ENCODE peak calls at places on chromosomes 13 and 19, in four cellular contexts. One of them, this sample, is unnamed. For H3K27me3 and H3K9me3, the result is how much of the 10 kb centered on the place peaks cover.

GRCh38 chr13:33312150-33312908 is 26.8 kb upstream of the STARD13 start:
- DNase-seq in stomach: no peak
- DNase-seq in endodermal cell: no peak
- DNase-seq in effector memory CD4-positive, alpha-beta T cell: no peak
- DNase-seq in this sample: peak

GRCh38 chr13:111548301-111548700 is 227.9 kb downstream of the TEX29 start:
- DNase-seq in stomach: no peak
- DNase-seq in endodermal cell: no peak
- DNase-seq in effector memory CD4-positive, alpha-beta T cell: no peak
- DNase-seq in this sample: no peak

GRCh38 chr19:30426864-30427263 is 54.7 kb downstream of the ZNF536 start:
- DNase-seq in stomach: no peak
- DNase-seq in endodermal cell: no peak
- DNase-seq in effector memory CD4-positive, alpha-beta T cell: no peak
- DNase-seq in this sample: no peak

GRCh38 chr13:46111151-46111550 is 6.3 kb upstream of the CPB2 start:
- DNase-seq in stomach: no peak
- DNase-seq in endodermal cell: no peak
- DNase-seq in effector memory CD4-positive, alpha-beta T cell: no peak
- DNase-seq in this sample: no peak

GRCh38 chr19:33399081-33399744 is 25.7 kb downstream of the CEBPG start:
- DNase-seq in stomach: no peak
- DNase-seq in endodermal cell: no peak
- DNase-seq in effector memory CD4-positive, alpha-beta T cell: no peak
- DNase-seq in this sample: no peak

GRCh38 chr19:44883962-44884361 is 7.1 kb upstream of the TOMM40 start:
- DNase-seq in stomach: no peak
- DNase-seq in endodermal cell: no peak
- DNase-seq in effector memory CD4-positive, alpha-beta T cell: no peak
- DNase-seq in this sample: no peak

GRCh38 chr19:18733196-18733647 is 49.7 kb downstream of the CRTC1 start:
- DNase-seq in stomach: peak
- DNase-seq in endodermal cell: no peak
- DNase-seq in effector memory CD4-positive, alpha-beta T cell: no peak
- DNase-seq in this sample: no peak

GRCh38 chr13:32261567-32261966 is 53.6 kb downstream of the ZAR1L start:
- DNase-seq in stomach: peak
- DNase-seq in endodermal cell: no peak
- DNase-seq in effector memory CD4-positive, alpha-beta T cell: no peak
- DNase-seq in this sample: no peak

GRCh38 chr19:47280183-47280797 is 5.6 kb downstream of the INAFM1 start:
- DNase-seq in stomach: peak
- DNase-seq in endodermal cell: peak
- DNase-seq in effector memory CD4-positive, alpha-beta T cell: no peak
- DNase-seq in this sample: peak

GRCh38 chr13:27921421-27921960 is 1.7 kb downstream of the PDX1 start:
- DNase-seq in stomach: no peak
- DNase-seq in endodermal cell: peak
- DNase-seq in effector memory CD4-positive, alpha-beta T cell: no peak
- DNase-seq in this sample: no peak

GRCh38 chr19:10858204-10858828 is 10.1 kb downstream of the C19orf38 start:
- DNase-seq in stomach: no peak
- DNase-seq in endodermal cell: peak
- DNase-seq in effector memory CD4-positive, alpha-beta T cell: no peak
- DNase-seq in this sample: no peak

GRCh38 chr19:44856438-44857083 is 10.5 kb downstream of the NECTIN2 start:
- DNase-seq in stomach: peak
- DNase-seq in endodermal cell: no peak
- DNase-seq in effector memory CD4-positive, alpha-beta T cell: no peak
- DNase-seq in this sample: no peak

GRCh38 chr13:34044660-34045080 is 226.7 kb downstream of the RFC3 start:
- DNase-seq in stomach: no peak
- DNase-seq in endodermal cell: no peak
- DNase-seq in effector memory CD4-positive, alpha-beta T cell: no peak
- DNase-seq in this sample: no peak

GRCh38 chr13:101690871-101691270 is 238.4 kb downstream of the ITGBL1 start:
- DNase-seq in stomach: no peak
- DNase-seq in endodermal cell: no peak
- DNase-seq in effector memory CD4-positive, alpha-beta T cell: no peak
- DNase-seq in this sample: no peak

GRCh38 chr13:107551521-107551920 is 663.8 kb downstream of the LIG4 start:
- DNase-seq in stomach: no peak
- DNase-seq in endodermal cell: no peak
- DNase-seq in effector memory CD4-positive, alpha-beta T cell: no peak
- DNase-seq in this sample: no peak

GRCh38 chr13:30607908-30608307 is 9.8 kb upstream of the USPL1 start:
- DNase-seq in stomach: peak
- DNase-seq in endodermal cell: no peak
- DNase-seq in effector memory CD4-positive, alpha-beta T cell: peak
- DNase-seq in this sample: peak

GRCh38 chr13:73035660-73036059 is 23.1 kb upstream of the KLF5 start:
- DNase-seq in stomach: no peak
- DNase-seq in endodermal cell: no peak
- DNase-seq in effector memory CD4-positive, alpha-beta T cell: no peak
- DNase-seq in this sample: no peak

GRCh38 chr13:33846306-33847062 is 28.5 kb downstream of the RFC3 start:
- DNase-seq in stomach: no peak
- DNase-seq in endodermal cell: no peak
- DNase-seq in effector memory CD4-positive, alpha-beta T cell: no peak
- DNase-seq in this sample: no peak

GRCh38 chr19:39203372-39204341 is at the start of gene SYCN:
- DNase-seq in stomach: peak
- DNase-seq in endodermal cell: peak
- DNase-seq in effector memory CD4-positive, alpha-beta T cell: no peak
- DNase-seq in this sample: no peak

GRCh38 chr19:19606021-19606420 is 12.5 kb downstream of the PBX4 start:
- DNase-seq in stomach: peak
- DNase-seq in endodermal cell: no peak
- DNase-seq in effector memory CD4-positive, alpha-beta T cell: peak
- DNase-seq in this sample: peak

GRCh38 chr19:33444238-33444992 is 70.9 kb downstream of the CEBPG start:
- DNase-seq in stomach: no peak
- DNase-seq in endodermal cell: no peak
- DNase-seq in effector memory CD4-positive, alpha-beta T cell: no peak
- DNase-seq in this sample: no peak

GRCh38 chr19:39065928-39066327 is 18.2 kb upstream of the ACP7 start:
- DNase-seq in stomach: no peak
- DNase-seq in endodermal cell: no peak
- DNase-seq in effector memory CD4-positive, alpha-beta T cell: no peak
- DNase-seq in this sample: no peak

GRCh38 chr13:86554066-86554465 is 754.8 kb upstream of the SLITRK6 start:
- DNase-seq in stomach: no peak
- DNase-seq in endodermal cell: no peak
- DNase-seq in effector memory CD4-positive, alpha-beta T cell: no peak
- DNase-seq in this sample: no peak

GRCh38 chr13:113582841-113583631 is 1.5 kb upstream of the TFDP1 start:
- DNase-seq in stomach: peak
- DNase-seq in endodermal cell: peak
- DNase-seq in effector memory CD4-positive, alpha-beta T cell: no peak
- DNase-seq in this sample: peak

GRCh38 chr19:34573226-34573864 is 91.8 kb downstream of the WTIP start:
- DNase-seq in stomach: peak
- DNase-seq in endodermal cell: no peak
- DNase-seq in effector memory CD4-positive, alpha-beta T cell: no peak
- DNase-seq in this sample: no peak

GRCh38 chr13:31274345-31274870 is 74.6 kb downstream of the B3GLCT start:
- DNase-seq in stomach: no peak
- DNase-seq in endodermal cell: no peak
- DNase-seq in effector memory CD4-positive, alpha-beta T cell: no peak
- DNase-seq in this sample: no peak

GRCh38 chr19:14022469-14022868 is 5.5 kb upstream of the RLN3 start:
- DNase-seq in stomach: no peak
- DNase-seq in endodermal cell: no peak
- DNase-seq in effector memory CD4-positive, alpha-beta T cell: no peak
- DNase-seq in this sample: no peak

GRCh38 chr19:41706741-41707501 is 1.5 kb upstream of the CEACAM5 start:
- DNase-seq in stomach: peak
- DNase-seq in endodermal cell: peak
- DNase-seq in effector memory CD4-positive, alpha-beta T cell: peak
- DNase-seq in this sample: peak

GRCh38 chr19:19171110-19171672 is 1.1 kb upstream of the MEF2B start:
- DNase-seq in stomach: no peak
- DNase-seq in endodermal cell: no peak
- DNase-seq in effector memory CD4-positive, alpha-beta T cell: no peak
- DNase-seq in this sample: no peak

GRCh38 chr13:28055362-28055761 is 45.0 kb downstream of the FLT3 start:
- DNase-seq in stomach: no peak
- DNase-seq in endodermal cell: no peak
- DNase-seq in effector memory CD4-positive, alpha-beta T cell: no peak
- DNase-seq in this sample: no peak

GRCh38 chr13:37138169-37138568 is 32.7 kb upstream of the CSNK1A1L start:
- DNase-seq in stomach: no peak
- DNase-seq in endodermal cell: peak
- DNase-seq in effector memory CD4-positive, alpha-beta T cell: no peak
- DNase-seq in this sample: no peak

GRCh38 chr13:40486518-40487163 is 179.8 kb downstream of the FOXO1 start:
- DNase-seq in stomach: no peak
- DNase-seq in endodermal cell: no peak
- DNase-seq in effector memory CD4-positive, alpha-beta T cell: no peak
- DNase-seq in this sample: no peak

GRCh38 chr19:37874784-37875183 is 31.6 kb downstream of the WDR87 start:
- DNase-seq in stomach: no peak
- DNase-seq in endodermal cell: peak
- DNase-seq in effector memory CD4-positive, alpha-beta T cell: no peak
- DNase-seq in this sample: no peak
- H3K27ac ChIP-seq in stomach: no peak
- H3K27ac ChIP-seq in endodermal cell: no peak
- H3K27ac ChIP-seq in effector memory CD4-positive, alpha-beta T cell: no peak
- H3K27ac ChIP-seq in this sample: no peak

GRCh38 chr19:17455711-17456123 is 5.0 kb downstream of the NXNL1 start:
- DNase-seq in stomach: peak
- DNase-seq in endodermal cell: peak
- DNase-seq in effector memory CD4-positive, alpha-beta T cell: no peak
- DNase-seq in this sample: no peak
- H3K27me3 ChIP-seq in stomach: under half
- H3K27me3 ChIP-seq in endodermal cell: under half
- H3K27me3 ChIP-seq in effector memory CD4-positive, alpha-beta T cell: under half
- H3K27me3 ChIP-seq in this sample: under half

GRCh38 chr19:51970718-51971117 is 15.9 kb downstream of the ZNF350 start:
- DNase-seq in stomach: no peak
- DNase-seq in endodermal cell: no peak
- DNase-seq in effector memory CD4-positive, alpha-beta T cell: no peak
- DNase-seq in this sample: no peak
- H3K9me3 ChIP-seq in stomach: half or more
- H3K9me3 ChIP-seq in endodermal cell: half or more
- H3K9me3 ChIP-seq in effector memory CD4-positive, alpha-beta T cell: half or more
- H3K9me3 ChIP-seq in this sample: under half

GRCh38 chr19:48569814-48570213 is 17.8 kb downstream of the SULT2B1 start:
- DNase-seq in stomach: peak
- DNase-seq in endodermal cell: no peak
- DNase-seq in effector memory CD4-positive, alpha-beta T cell: no peak
- DNase-seq in this sample: no peak
- H3K27ac ChIP-seq in stomach: peak
- H3K27ac ChIP-seq in endodermal cell: no peak
- H3K27ac ChIP-seq in effector memory CD4-positive, alpha-beta T cell: no peak
- H3K27ac ChIP-seq in this sample: no peak

GRCh38 chr19:3368441-3368795 is 2.0 kb downstream of the NFIC start:
- DNase-seq in stomach: no peak
- DNase-seq in endodermal cell: no peak
- DNase-seq in effector memory CD4-positive, alpha-beta T cell: no peak
- DNase-seq in this sample: no peak

GRCh38 chr19:3369337-3370213 is 3.2 kb downstream of the NFIC start:
- DNase-seq in stomach: peak
- DNase-seq in endodermal cell: peak
- DNase-seq in effector memory CD4-positive, alpha-beta T cell: no peak
- DNase-seq in this sample: no peak

GRCh38 chr19:3370728-3371591 is 4.6 kb downstream of the NFIC start:
- DNase-seq in stomach: no peak
- DNase-seq in endodermal cell: no peak
- DNase-seq in effector memory CD4-positive, alpha-beta T cell: no peak
- DNase-seq in this sample: no peak

GRCh38 chr19:3368848-3369336 is 2.5 kb downstream of the NFIC start:
- DNase-seq in stomach: no peak
- DNase-seq in endodermal cell: peak
- DNase-seq in effector memory CD4-positive, alpha-beta T cell: no peak
- DNase-seq in this sample: no peak

GRCh38 chr19:3370214-3370720 is 3.9 kb downstream of the NFIC start:
- DNase-seq in stomach: no peak
- DNase-seq in endodermal cell: no peak
- DNase-seq in effector memory CD4-positive, alpha-beta T cell: no peak
- DNase-seq in this sample: no peak
- H3K27me3 ChIP-seq in stomach: under half
- H3K27me3 ChIP-seq in endodermal cell: half or more
- H3K27me3 ChIP-seq in effector memory CD4-positive, alpha-beta T cell: under half
- H3K27me3 ChIP-seq in this sample: under half

GRCh38 chr13:19172647-19173030 is 9.0 kb downstream of the TUBA3C start:
- DNase-seq in stomach: no peak
- DNase-seq in endodermal cell: no peak
- DNase-seq in effector memory CD4-positive, alpha-beta T cell: no peak
- DNase-seq in this sample: no peak

GRCh38 chr13:19171563-19171962 is 10.1 kb downstream of the TUBA3C start:
- DNase-seq in stomach: no peak
- DNase-seq in endodermal cell: no peak
- DNase-seq in effector memory CD4-positive, alpha-beta T cell: no peak
- DNase-seq in this sample: no peak

GRCh38 chr13:19172007-19172646 is 9.5 kb downstream of the TUBA3C start:
- DNase-seq in stomach: no peak
- DNase-seq in endodermal cell: no peak
- DNase-seq in effector memory CD4-positive, alpha-beta T cell: no peak
- DNase-seq in this sample: no peak

GRCh38 chr13:19169991-19170390 is 11.6 kb downstream of the TUBA3C start:
- DNase-seq in stomach: no peak
- DNase-seq in endodermal cell: no peak
- DNase-seq in effector memory CD4-positive, alpha-beta T cell: no peak
- DNase-seq in this sample: no peak

DNA sequence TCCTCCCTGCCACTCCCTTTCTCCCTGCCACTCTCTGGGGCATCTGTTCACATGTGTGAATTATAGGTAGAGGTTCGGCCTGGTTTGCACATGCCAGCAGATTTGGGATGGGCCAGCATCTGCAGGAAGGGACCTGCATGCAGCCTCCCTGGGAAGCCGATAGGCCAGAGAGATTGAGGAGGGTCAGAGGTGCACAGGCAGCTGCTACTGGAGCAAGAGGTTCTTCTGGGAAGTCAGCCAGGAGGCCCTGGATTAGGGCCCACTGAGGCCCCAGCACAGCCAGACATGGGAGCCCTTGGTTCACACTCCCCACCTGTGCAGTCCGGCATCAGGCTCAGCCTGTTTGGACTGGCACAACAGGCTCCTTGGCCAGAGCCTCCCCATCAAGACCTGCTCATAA is 12.1 kb downstream of the TUBA3C start:
- DNase-seq in stomach: no peak
- DNase-seq in endodermal cell: no peak
- DNase-seq in effector memory CD4-positive, alpha-beta T cell: no peak
- DNase-seq in this sample: no peak
- H3K9me3 ChIP-seq in stomach: under half
- H3K9me3 ChIP-seq in endodermal cell: half or more
- H3K9me3 ChIP-seq in effector memory CD4-positive, alpha-beta T cell: under half
- H3K9me3 ChIP-seq in this sample: under half

This sample was measured in small intestine.